ENCODE peak calls at places on chromosomes 5 and 9, in seven cellular contexts. O, G, B, R, K, Z and F are unnamed samples.

GRCh38 chr5:88743231-88743879 is 139.6 kb downstream of the MEF2C start:
- DNase-seq in R (no peak), G (no peak), Z (no peak), K (no peak), B (no peak), O (peak), F (no peak)

GRCh38 chr5:132629230-132629944 is 28.6 kb upstream of the IL13 start:
- DNase-seq in B (no peak), G (no peak), K (no peak), O (no peak), R (no peak), Z (no peak), F (no peak)

GRCh38 chr9:81002242-81002641 is 687.1 kb downstream of the TLE1 start:
- DNase-seq in K (no peak), O (no peak), B (peak), G (no peak), R (no peak), Z (no peak), F (peak)

GRCh38 chr9:76180541-76180940 is 213.7 kb downstream of the RFK start:
- DNase-seq in B (peak), K (no peak), Z (no peak), G (no peak), R (no peak), O (peak), F (peak)

GRCh38 chr5:6644841-6645240 is 11.6 kb downstream of the SRD5A1 start:
- DNase-seq in G (no peak), R (no peak), Z (no peak), K (no peak), B (no peak), O (peak), F (no peak)

GRCh38 chr9:2016411-2017208 is 1.5 kb downstream of the SMARCA2 start:
- DNase-seq in O (peak), Z (peak), K (peak), G (peak), R (peak), B (peak), F (peak)

GRCh38 chr5:58849995-58850667 is 267.3 kb downstream of the RAB3C start:
- DNase-seq in R (peak), Z (no peak), K (no peak), G (no peak), B (peak), O (peak), F (peak)

GRCh38 chr9:17782750-17783149 is 203.9 kb downstream of the SH3GL2 start:
- DNase-seq in O (no peak), B (no peak), Z (no peak), K (no peak), R (no peak), G (no peak), F (no peak)

GRCh38 chr9:76904661-76905457 is 1.1 kb downstream of the PRUNE2 start:
- DNase-seq in Z (no peak), R (no peak), G (no peak), B (no peak), K (no peak), O (no peak), F (no peak)

GRCh38 chr5:145204741-145205140 is 630.4 kb downstream of the PRELID2 start:
- DNase-seq in B (no peak), Z (no peak), R (no peak), O (no peak), G (no peak), K (peak), F (no peak)

GRCh38 chr9:70902171-70902570 is 219.2 kb downstream of the TRPM3 start:
- DNase-seq in Z (no peak), B (peak), O (peak), G (no peak), K (no peak), R (no peak), F (peak)

GRCh38 chr9:133715866-133716563 is 22.1 kb downstream of the SARDH start:
- DNase-seq in O (peak), Z (no peak), B (no peak), R (peak), K (peak), G (no peak), F (no peak)

GRCh38 chr5:157540707-157541451 is 34.7 kb downstream of the ADAM19 start:
- DNase-seq in K (peak), R (peak), G (peak), Z (peak), O (peak), B (peak), F (peak)

GRCh38 chr9:124758691-124759090 is 12.4 kb downstream of the NR6A1 start:
- DNase-seq in G (no peak), K (no peak), B (no peak), O (no peak), R (no peak), Z (no peak), F (no peak)

GRCh38 chr5:147559725-147560124 is 49.9 kb upstream of the DPYSL3 start:
- DNase-seq in G (no peak), B (no peak), O (no peak), K (no peak), Z (no peak), R (no peak), F (no peak)

GRCh38 chr9:134942421-134943119 is 24.9 kb upstream of the FCN1 start:
- DNase-seq in O (no peak), R (no peak), K (peak), B (peak), G (no peak), Z (no peak), F (no peak)

GRCh38 chr9:21682376-21682775 is 120.1 kb upstream of the MTAP start:
- DNase-seq in G (no peak), Z (no peak), R (no peak), O (no peak), B (no peak), K (no peak), F (no peak)

GRCh38 chr9:12272471-12273072 is 420.6 kb upstream of the TYRP1 start:
- DNase-seq in K (no peak), Z (no peak), B (no peak), R (no peak), G (no peak), O (no peak), F (no peak)

GRCh38 chr5:109533847-109534272 is 124.1 kb upstream of the PJA2 start:
- DNase-seq in R (no peak), B (peak), G (no peak), Z (no peak), K (no peak), O (no peak), F (no peak)

GRCh38 chr9:101326501-101326900 is 58.3 kb downstream of the BAAT start:
- DNase-seq in G (no peak), K (no peak), O (no peak), B (peak), R (no peak), Z (no peak), F (peak)

GRCh38 chr5:57751710-57752109 is 269.1 kb upstream of the ACTBL2 start:
- DNase-seq in O (no peak), Z (no peak), G (no peak), R (no peak), B (no peak), K (no peak), F (no peak)

GRCh38 chr9:27712826-27713225 is 139.5 kb upstream of the C9orf72 start:
- DNase-seq in O (no peak), G (no peak), B (no peak), R (no peak), Z (no peak), K (no peak), F (no peak)

GRCh38 chr5:150119421-150120061 is 33.2 kb upstream of the CSF1R start:
- DNase-seq in B (no peak), G (no peak), K (no peak), R (no peak), O (no peak), Z (no peak), F (no peak)

GRCh38 chr5:59038169-59039002 is 455.5 kb downstream of the RAB3C start:
- DNase-seq in O (peak), G (no peak), K (no peak), Z (peak), R (no peak), B (no peak), F (no peak)

GRCh38 chr5:38515648-38516047 is 40.8 kb downstream of the LIFR start:
- DNase-seq in Z (no peak), R (no peak), B (no peak), O (peak), K (no peak), G (no peak), F (peak)

GRCh38 chr5:33631786-33632185 is 191.0 kb downstream of the TARS1 start:
- DNase-seq in O (peak), B (peak), K (no peak), Z (no peak), G (no peak), R (no peak), F (no peak)

GRCh38 chr9:136947955-136948510 is 3.0 kb downstream of the C8G start:
- DNase-seq in G (peak), Z (peak), B (peak), R (peak), O (peak), K (peak), F (peak)

GRCh38 chr5:77400645-77401044 is 91.5 kb downstream of the WDR41 start:
- DNase-seq in O (peak), R (no peak), K (no peak), Z (no peak), G (no peak), B (no peak), F (no peak)

GRCh38 chr9:37650873-37651768 is at the start of gene FRMPD1:
- DNase-seq in B (peak), G (peak), R (peak), Z (peak), K (peak), O (peak), F (peak)

GRCh38 chr5:176741566-176742211 is 68.7 kb upstream of the UNC5A start:
- DNase-seq in B (no peak), K (no peak), G (no peak), O (no peak), R (peak), Z (no peak), F (no peak)

GRCh38 chr5:154055225-154055624 is 16.5 kb downstream of the MFAP3 start:
- DNase-seq in G (no peak), O (no peak), R (no peak), K (no peak), Z (no peak), B (no peak), F (no peak)

GRCh38 chr5:72355706-72356299 is 35.6 kb downstream of the PTCD2 start:
- DNase-seq in B (peak), Z (peak), R (peak), G (no peak), K (peak), O (peak), F (peak)

GRCh38 chr9:125141251-125141650 is 2.1 kb downstream of the SCAI start:
- DNase-seq in R (no peak), K (no peak), Z (no peak), G (no peak), O (peak), B (no peak), F (peak)

GRCh38 chr5:116424951-116425350 is 149.7 kb downstream of the SEMA6A start:
- DNase-seq in O (no peak), B (no peak), G (no peak), R (no peak), K (no peak), Z (no peak), F (no peak)

GRCh38 chr5:116421080-116421629 is 153.5 kb downstream of the SEMA6A start:
- DNase-seq in R (no peak), B (no peak), Z (no peak), K (no peak), G (no peak), O (no peak), F (no peak)

GRCh38 chr5:116423091-116423490 is 151.5 kb downstream of the SEMA6A start:
- DNase-seq in B (no peak), K (no peak), G (no peak), R (no peak), O (peak), Z (no peak), F (no peak)

GRCh38 chr5:116424258-116424615 is 150.4 kb downstream of the SEMA6A start:
- DNase-seq in Z (no peak), R (no peak), G (no peak), K (no peak), O (no peak), B (peak), F (peak)

GRCh38 chr5:116423587-116424257 is 150.9 kb downstream of the SEMA6A start:
- DNase-seq in R (no peak), K (no peak), O (no peak), Z (no peak), G (no peak), B (no peak), F (no peak)
- TF ChIP-seq CTCF in R (no peak), K (no peak), O (no peak), Z (no peak), G (no peak), B (no peak), F (no peak)

GRCh38 chr5:27313549-27313948 is 275.2 kb upstream of the CDH9 start:
- DNase-seq in B (no peak), R (no peak), K (no peak), O (no peak), Z (no peak), G (no peak), F (no peak)
- TF ChIP-seq CTCF in B (no peak), R (no peak), K (no peak), O (no peak), Z (no peak), G (no peak), F (no peak)

DNA sequence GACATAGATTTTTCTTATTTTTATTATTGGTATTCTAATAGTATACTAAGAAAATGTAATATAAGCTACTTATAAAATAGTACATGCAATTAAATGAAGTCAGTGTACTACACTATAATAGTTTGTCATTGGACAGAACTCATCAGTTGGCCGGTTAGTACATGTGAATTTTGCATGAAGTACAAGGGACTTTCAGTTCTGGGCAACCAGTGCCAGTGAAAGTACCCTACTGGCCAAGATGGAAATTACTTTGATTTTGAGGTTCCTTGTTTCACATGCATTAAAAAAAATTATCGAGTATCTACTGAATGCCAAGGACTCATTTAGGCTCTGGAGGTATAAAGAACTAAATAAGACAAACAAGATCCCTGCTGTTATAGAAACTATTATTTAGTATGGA is 213.4 kb upstream of the ELL2 start:
- DNase-seq in G (no peak), B (peak), K (no peak), O (no peak), Z (no peak), R (no peak), F (peak)
- TF ChIP-seq CTCF in G (peak), B (peak), K (no peak), O (no peak), Z (no peak), R (peak), F (peak)

DNA sequence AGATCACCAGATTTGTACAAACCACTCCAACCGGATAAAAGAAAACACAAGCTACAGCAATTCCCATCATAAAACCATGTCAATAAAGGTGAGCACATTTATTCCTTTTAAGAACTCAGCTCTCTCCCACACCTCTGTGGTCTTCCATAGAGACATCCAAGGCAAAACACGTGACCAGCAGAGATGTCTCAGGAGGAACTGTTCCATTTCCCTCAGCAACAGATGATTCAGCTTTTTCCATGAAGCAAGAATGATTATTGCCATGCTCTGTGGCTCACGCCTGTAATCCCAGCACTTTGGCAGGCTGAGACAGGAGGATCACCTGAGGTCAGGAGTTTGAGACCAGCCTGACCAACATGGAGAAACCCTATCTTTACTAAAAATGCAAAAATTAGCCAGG is 15.8 kb downstream of the GZMK start:
- DNase-seq in Z (no peak), R (no peak), B (peak), G (no peak), K (no peak), O (no peak), F (peak)
- TF ChIP-seq CTCF in Z (no peak), R (no peak), B (no peak), G (no peak), K (no peak), O (no peak), F (no peak)

GRCh38 chr5:14503681-14504331 is 77.8 kb upstream of the OTULINL start:
- DNase-seq in Z (no peak), K (no peak), B (no peak), G (no peak), R (no peak), O (no peak), F (no peak)
- TF ChIP-seq CTCF in Z (no peak), K (no peak), B (no peak), G (no peak), R (no peak), O (no peak), F (no peak)

DNA sequence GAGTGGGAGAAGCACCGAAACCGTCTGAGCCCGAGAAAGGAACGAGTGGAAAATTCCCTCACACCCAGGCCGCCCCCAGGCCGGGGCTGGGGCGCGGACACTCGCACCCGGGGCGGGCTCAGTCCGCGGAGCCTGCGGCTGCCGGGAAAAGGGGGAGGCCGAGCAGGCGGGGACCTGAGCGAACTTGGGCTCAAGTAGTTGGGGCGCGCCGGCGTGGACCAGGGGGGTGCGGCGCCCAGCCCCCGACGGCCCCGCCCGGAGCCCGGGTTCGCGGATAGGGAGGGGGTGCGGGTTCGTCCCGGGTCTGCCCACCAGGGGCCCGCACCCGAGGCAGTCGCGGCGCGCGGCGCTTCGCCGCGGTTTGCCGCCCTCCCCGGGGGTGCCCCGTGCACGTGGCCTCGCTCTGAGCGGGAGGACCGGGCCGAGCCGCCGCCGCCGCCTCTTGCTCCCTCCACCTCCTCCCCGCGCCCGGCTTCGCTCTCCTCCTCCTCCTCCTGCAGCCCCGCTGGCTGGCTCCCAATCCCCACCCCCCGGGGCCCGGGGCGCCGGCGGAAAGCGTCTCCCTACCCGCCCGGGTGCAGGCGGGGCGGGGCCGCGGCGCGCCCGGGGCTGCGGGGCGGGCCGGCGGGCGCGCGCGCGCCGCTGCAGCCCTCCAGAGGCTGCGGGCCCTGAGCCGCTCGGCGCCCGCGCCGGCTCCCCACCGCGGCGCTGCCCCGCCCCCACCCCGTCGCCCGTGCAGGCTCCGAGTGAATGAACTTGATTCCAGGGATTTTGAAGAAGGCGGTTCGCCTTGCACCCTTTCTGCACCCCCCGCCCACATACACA is 1.2 kb upstream of the NFIB start:
- DNase-seq in G (peak), Z (peak), B (peak), O (peak), K (peak), R (peak), F (peak)
- TF ChIP-seq CTCF in G (peak), Z (no peak), B (peak), O (no peak), K (peak), R (peak), F (no peak)

GRCh38 chr5:14326035-14326909 is 183.1 kb downstream of the TRIO start:
- DNase-seq in G (no peak), K (no peak), O (no peak), R (peak), B (no peak), Z (no peak), F (no peak)
- TF ChIP-seq CTCF in G (no peak), K (peak), O (peak), R (no peak), B (no peak), Z (no peak), F (no peak)

GRCh38 chr9:34492051-34492450 is 30.7 kb downstream of the ENHO start:
- DNase-seq in O (no peak), Z (no peak), B (no peak), G (no peak), R (no peak), K (no peak), F (no peak)
- TF ChIP-seq CTCF in O (no peak), Z (no peak), B (no peak), G (no peak), R (no peak), K (no peak), F (no peak)

DNA sequence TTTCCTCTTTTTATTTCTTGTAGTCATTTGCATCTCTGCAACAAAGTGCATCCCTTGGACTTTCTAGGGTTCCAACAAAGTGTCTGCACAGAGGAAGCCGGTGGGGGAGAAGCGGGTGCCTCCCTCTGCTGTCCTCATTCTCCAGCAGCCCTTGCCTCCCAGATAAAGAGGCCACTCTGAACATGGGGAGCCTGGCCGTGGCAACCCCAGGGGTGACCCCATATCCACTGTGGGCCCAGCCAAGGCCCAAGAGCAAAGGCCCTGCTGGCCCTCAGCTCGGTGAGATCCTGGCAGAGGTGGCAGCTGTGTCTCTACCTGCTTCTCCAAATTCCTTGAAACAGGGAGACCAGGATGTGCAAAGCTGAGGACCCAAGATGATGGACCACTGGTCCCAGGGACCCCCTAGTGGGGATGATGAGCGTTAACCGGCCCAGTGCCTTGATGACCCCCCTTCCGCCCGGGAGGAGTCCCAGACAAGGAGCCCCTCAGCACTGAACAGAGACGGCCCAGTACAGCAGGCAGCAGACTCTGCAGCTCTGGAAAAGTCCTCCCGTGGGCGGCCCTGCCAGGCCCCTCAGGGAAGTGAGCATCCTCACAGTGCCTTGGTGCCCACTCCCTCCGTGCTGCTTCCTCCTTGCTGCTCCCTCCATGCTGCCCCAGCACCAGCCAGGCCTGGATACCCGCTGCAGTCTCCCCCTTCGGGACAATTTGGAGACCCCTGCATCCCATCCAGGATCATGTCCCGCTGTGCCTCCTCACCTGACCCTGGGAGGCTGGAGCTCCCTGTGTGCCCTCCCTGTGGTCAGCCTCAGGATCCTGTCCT is 62.5 kb downstream of the MRPL36 start:
- DNase-seq in O (no peak), B (no peak), K (no peak), G (no peak), R (peak), Z (no peak), F (no peak)
- TF ChIP-seq CTCF in O (no peak), B (no peak), K (no peak), G (no peak), R (no peak), Z (no peak), F (no peak)

GRCh38 chr5:31220968-31221367 is 27.5 kb downstream of the CDH6 start:
- DNase-seq in O (peak), B (no peak), Z (no peak), G (no peak), K (no peak), R (no peak), F (no peak)
- TF ChIP-seq CTCF in O (no peak), B (no peak), Z (no peak), G (no peak), K (no peak), R (no peak), F (no peak)